ENCODE peak calls at places on chromosomes 5 and 9, in four cellular contexts. K is fibroblast of pulmonary artery, F is GM06990, S is osteocyte. H is an unnamed sample.
A peak's percentile ranks its signal among the peaks of the same experiment; 100 is the strongest.

GRCh38 chr9:124454791-124455443 is 4.7 kb downstream of the ADGRD2 start:
- DNase-seq in K (no peak), F (no peak), S (no peak), H (no peak)

GRCh38 chr9:22108581-22109370 is 99.7 kb upstream of the CDKN2B start:
- DNase-seq in K (no peak), F (no peak), S (no peak), H (no peak)

GRCh38 chr5:145341842-145342241 is 493.3 kb downstream of the PRELID2 start:
- DNase-seq in F (no peak), K (no peak), S (no peak), H (no peak)

GRCh38 chr5:110873773-110874437 is 135.1 kb downstream of the SLC25A46 start:
- DNase-seq in K (no peak), F (no peak), S (no peak), H (no peak)

GRCh38 chr5:96752341-96753016 is 55.3 kb downstream of the ERAP1 start:
- DNase-seq in S (no peak), F (no peak), K (peak; percentile 84), H (no peak)

GRCh38 chr9:16708638-16709435 is 161.6 kb downstream of the BNC2 start:
- DNase-seq in K (no peak), F (no peak), S (no peak), H (no peak)

GRCh38 chr9:2022560-2022959 is 7.4 kb downstream of the SMARCA2 start:
- DNase-seq in S (no peak), K (no peak), F (no peak), H (no peak)

GRCh38 chr5:58459276-58459859 is 518 bp downstream of the PLK2 start:
- DNase-seq in K (peak; percentile 64), F (no peak), S (peak; percentile 86), H (no peak)

GRCh38 chr5:79255786-79256557 is 20.0 kb downstream of the JMY start:
- DNase-seq in F (peak; percentile 33), K (peak; percentile 47), S (no peak), H (no peak)

GRCh38 chr5:95725937-95726810 is 5.0 kb upstream of the RHOBTB3 start:
- DNase-seq in K (peak; percentile 62), F (no peak), S (no peak), H (no peak)

GRCh38 chr5:152262667-152263066 is 142.4 kb downstream of the NMUR2 start:
- DNase-seq in S (no peak), K (no peak), F (no peak), H (no peak)

GRCh38 chr5:176530983-176531901 is 6.0 kb downstream of the RNF44 start:
- DNase-seq in K (no peak), S (no peak), F (no peak), H (no peak)

GRCh38 chr5:10623305-10623910 is 59.5 kb downstream of the ANKRD33B start:
- DNase-seq in F (no peak), S (no peak), K (no peak), H (peak; percentile 65)

GRCh38 chr5:127290019-127290945 is at the start of gene MEGF10:
- DNase-seq in S (peak; percentile 91), F (no peak), K (peak; percentile 42), H (no peak)

GRCh38 chr9:107177857-107178256 is 105.2 kb upstream of the RAD23B start:
- DNase-seq in F (no peak), K (no peak), S (no peak), H (no peak)

GRCh38 chr9:23447166-23447565 is 378.9 kb downstream of the ELAVL2 start:
- DNase-seq in F (no peak), S (no peak), K (no peak), H (no peak)

GRCh38 chr5:131796793-131797693 is at the start of gene FNIP1:
- DNase-seq in F (peak; percentile 99), S (peak; percentile 99), K (peak; percentile 96), H (peak; percentile 97)
- TF ChIP-seq CTCF in F (no peak), S (peak; percentile 23), K (no peak), H (no peak)

GRCh38 chr5:129271309-129271708 is 176.8 kb downstream of the ISOC1 start:
- DNase-seq in K (peak; percentile 77), F (no peak), S (no peak), H (no peak)
- TF ChIP-seq CTCF in K (peak; percentile 67), F (no peak), S (peak; percentile 19), H (peak; percentile 44)

GRCh38 chr9:125472562-125472925 is 210.9 kb downstream of the GAPVD1 start:
- DNase-seq in K (no peak), S (no peak), F (no peak), H (no peak)

GRCh38 chr9:125476645-125477044 is 215.0 kb downstream of the GAPVD1 start:
- DNase-seq in K (no peak), S (no peak), F (no peak), H (no peak)

GRCh38 chr9:125475385-125475784 is 213.8 kb downstream of the GAPVD1 start:
- DNase-seq in S (no peak), F (no peak), K (no peak), H (no peak)

GRCh38 chr9:125470767-125471580 is 209.3 kb downstream of the GAPVD1 start:
- DNase-seq in S (peak; percentile 48), F (no peak), K (no peak), H (no peak)

GRCh38 chr9:125472926-125473701 is 211.5 kb downstream of the GAPVD1 start:
- DNase-seq in K (peak; percentile 72), S (no peak), F (no peak), H (no peak)
- TF ChIP-seq CTCF in K (peak; percentile 37), S (peak; percentile 24), F (no peak), H (no peak)

DNA sequence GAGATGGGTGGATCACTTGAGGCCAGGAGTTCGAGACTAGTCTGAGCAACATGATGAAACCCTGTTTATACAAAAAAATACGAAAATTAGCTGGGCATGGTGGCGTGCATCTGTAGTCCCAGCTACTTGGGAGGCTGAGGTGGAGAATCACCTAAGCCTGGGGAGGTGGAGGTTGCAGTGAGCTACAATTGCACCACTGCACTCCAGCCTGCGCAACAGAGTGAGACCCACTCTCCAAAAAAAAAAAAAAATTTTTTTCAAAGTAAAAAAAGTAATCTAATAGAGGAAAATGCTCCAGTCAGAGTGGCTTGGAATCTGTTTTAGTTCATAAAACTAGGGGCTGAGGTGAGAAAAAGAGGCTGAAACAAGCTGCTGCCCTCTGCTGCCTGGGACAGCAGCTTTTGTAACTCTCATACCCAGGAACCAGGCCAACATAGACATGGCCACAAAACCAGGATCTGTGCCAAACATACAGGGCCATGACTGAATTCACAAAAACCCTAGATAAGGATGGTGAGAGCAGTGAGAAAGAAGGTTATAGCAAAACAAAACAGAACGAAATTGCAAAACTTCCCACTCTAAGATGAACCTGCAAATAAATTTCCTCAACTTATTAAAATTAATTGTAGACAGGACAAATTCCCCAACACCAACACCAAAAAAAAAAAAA is 13.1 kb upstream of the DCAF12 start:
- DNase-seq in F (no peak), K (peak; percentile 97), S (no peak), H (no peak)
- TF ChIP-seq CTCF in F (peak; percentile 39), K (peak; percentile 55), S (peak; percentile 49), H (peak; percentile 8)

DNA sequence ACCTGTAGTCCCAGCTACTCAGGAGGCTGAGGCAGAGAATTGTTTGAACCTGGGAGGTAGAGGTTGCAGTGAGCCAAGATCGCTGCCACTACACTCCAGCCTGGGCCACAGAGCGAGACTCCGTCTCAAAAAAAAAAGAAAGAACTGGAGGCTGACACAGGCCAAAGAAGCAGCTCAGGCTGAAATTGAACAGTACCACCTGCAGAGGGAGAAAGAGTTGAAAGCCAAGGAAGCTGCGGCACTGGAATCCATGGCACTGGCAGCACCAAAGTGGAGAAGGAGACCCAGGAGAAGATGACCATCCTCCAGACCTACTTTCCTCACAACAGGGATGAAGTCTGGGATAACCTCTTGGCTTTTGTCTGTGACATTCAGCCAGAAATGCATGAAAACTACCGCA is 11.3 kb upstream of the TMEM141 start:
- DNase-seq in S (no peak), F (no peak), K (no peak), H (no peak)
- TF ChIP-seq CTCF in S (no peak), F (no peak), K (peak; percentile 11), H (no peak)

GRCh38 chr5:117027384-117027783 is 452.8 kb upstream of the SEMA6A start:
- DNase-seq in S (no peak), F (no peak), K (no peak), H (no peak)
- TF ChIP-seq CTCF in S (no peak), F (no peak), K (no peak), H (no peak)

DNA sequence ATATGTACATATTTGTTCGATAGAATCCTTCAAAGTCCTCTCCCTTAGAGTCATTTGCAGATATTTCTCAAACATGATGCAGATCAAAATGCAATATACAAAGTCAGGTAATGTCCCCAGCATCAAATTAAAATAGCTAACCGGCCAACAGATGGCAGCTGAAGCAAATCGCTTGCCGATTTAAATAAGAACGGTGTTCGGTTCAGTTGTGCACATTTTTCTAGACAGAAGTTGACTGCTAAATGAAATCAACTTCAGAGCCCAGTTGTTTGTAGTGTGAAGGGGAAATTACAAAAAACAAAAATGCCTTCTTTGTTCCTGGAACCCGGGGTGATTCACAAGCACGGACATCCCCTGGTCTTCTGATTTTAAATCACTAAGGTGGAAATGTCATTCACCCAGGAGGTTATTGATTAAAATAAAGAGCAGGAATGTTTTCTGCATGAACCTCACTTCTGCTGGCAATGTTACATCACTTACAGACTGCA is 219.2 kb downstream of the EBF1 start:
- DNase-seq in K (peak; percentile 16), S (no peak), F (peak; percentile 41), H (no peak)
- TF ChIP-seq CTCF in K (no peak), S (peak; percentile 39), F (peak; percentile 35), H (peak; percentile 18)

GRCh38 chr5:143013176-143013575 is 243.0 kb downstream of the ARHGAP26 start:
- DNase-seq in K (no peak), S (no peak), F (no peak), H (no peak)

GRCh38 chr5:143010335-143010734 is 240.2 kb downstream of the ARHGAP26 start:
- DNase-seq in S (no peak), K (no peak), F (no peak), H (no peak)

GRCh38 chr5:143011621-143012020 is 241.4 kb downstream of the ARHGAP26 start:
- DNase-seq in S (no peak), K (peak; percentile 77), F (no peak), H (no peak)

GRCh38 chr5:143016777-143017374 is 246.7 kb downstream of the ARHGAP26 start:
- DNase-seq in F (no peak), K (peak; percentile 78), S (no peak), H (no peak)

GRCh38 chr5:143014017-143014651 is 244.0 kb downstream of the ARHGAP26 start:
- DNase-seq in F (no peak), S (no peak), K (no peak), H (no peak)
- TF ChIP-seq CTCF in F (peak; percentile 81), S (peak; percentile 42), K (peak; percentile 39), H (peak; percentile 60)

GRCh38 chr5:140169410-140169809 is 5.6 kb upstream of the CYSTM1 start:
- DNase-seq in F (no peak), S (no peak), K (peak; percentile 35), H (no peak)
- TF ChIP-seq CTCF in F (peak; percentile 27), S (no peak), K (peak; percentile 24), H (no peak)

H was measured in D721Med.